ENCODE peak calls at places on chromosome 20, in five cellular contexts. L is right atrium auricular region, X is B cell, P is progenitor cell of endocrine pancreas, M is GM06990. F is an unnamed sample.

GRCh38 chr20:14817121-14817520 is 479.7 kb upstream of the FLRT3 start:
- DNase-seq in L (no peak), X (no peak), P (no peak), M (no peak), F (no peak)

GRCh38 chr20:32877507-32877906 is 18.8 kb downstream of the EFCAB8 start:
- DNase-seq in L (no peak), X (no peak), P (no peak), M (no peak), F (no peak)

GRCh38 chr20:47973519-47974233 is 188.4 kb upstream of the SULF2 start:
- DNase-seq in L (no peak), X (no peak), P (peak; percentile 61), M (peak; percentile 44), F (no peak)

GRCh38 chr20:46342451-46343357 is 34.4 kb upstream of the CDH22 start:
- DNase-seq in L (no peak), X (no peak), P (no peak), M (no peak), F (no peak)

GRCh38 chr20:2224246-2224645 is 71.6 kb upstream of the TGM3 start:
- DNase-seq in L (no peak), X (no peak), P (no peak), M (no peak), F (no peak)

GRCh38 chr20:38674178-38675133 is 49.8 kb upstream of the SLC32A1 start:
- DNase-seq in L (no peak), X (peak; percentile 62), P (peak; percentile 81), M (peak; percentile 85), F (no peak)

GRCh38 chr20:49656304-49656703 is 57.4 kb downstream of the B4GALT5 start:
- DNase-seq in L (no peak), X (no peak), P (no peak), M (no peak), F (no peak)

GRCh38 chr20:2751868-2752630 is 48.4 kb downstream of the CPXM1 start:
- DNase-seq in L (no peak), X (no peak), P (no peak), M (no peak), F (no peak)

GRCh38 chr20:57659131-57659788 is 39.0 kb upstream of the ZBP1 start:
- DNase-seq in L (peak; percentile 50), X (peak; percentile 25), P (no peak), M (no peak), F (no peak)

GRCh38 chr20:1392443-1392692 is 486 bp downstream of the FKBP1A start:
- DNase-seq in L (no peak), X (no peak), P (no peak), M (no peak), F (no peak)

GRCh38 chr20:438581-439469 is 23.5 kb downstream of the TBC1D20 start:
- DNase-seq in L (no peak), X (peak; percentile 50), P (no peak), M (no peak), F (no peak)

GRCh38 chr20:5080384-5080877 is 39.3 kb downstream of the PCNA start:
- DNase-seq in L (peak; percentile 83), X (peak; percentile 51), P (no peak), M (peak; percentile 67), F (no peak)

GRCh38 chr20:33568378-33569289 is 78.7 kb downstream of the CBFA2T2 start:
- DNase-seq in L (no peak), X (no peak), P (peak; percentile 19), M (peak; percentile 77), F (no peak)

GRCh38 chr20:59939879-59940128 is 301 bp downstream of the PPP1R3D start:
- DNase-seq in L (no peak), X (no peak), P (peak; percentile 23), M (no peak), F (no peak)

GRCh38 chr20:37202267-37202943 is 23.1 kb upstream of the MROH8 start:
- DNase-seq in L (no peak), X (no peak), P (no peak), M (no peak), F (no peak)

GRCh38 chr20:4069741-4070140 is 54.4 kb upstream of the RNF24 start:
- DNase-seq in L (no peak), X (no peak), P (no peak), M (no peak), F (no peak)

GRCh38 chr20:56911946-56912345 is 282.8 kb downstream of the TFAP2C start:
- DNase-seq in L (no peak), X (no peak), P (no peak), M (no peak), F (no peak)

GRCh38 chr20:64258071-64258823 is 2.7 kb downstream of the PCMTD2 start:
- DNase-seq in L (no peak), X (no peak), P (no peak), M (no peak), F (no peak)

GRCh38 chr20:56731041-56731440 is 101.9 kb downstream of the TFAP2C start:
- DNase-seq in L (no peak), X (no peak), P (no peak), M (no peak), F (no peak)

GRCh38 chr20:64045346-64046011 is 4.0 kb downstream of the SOX18 start:
- DNase-seq in L (no peak), X (no peak), P (no peak), M (no peak), F (no peak)

GRCh38 chr20:504632-505075 is 38.9 kb downstream of the CSNK2A1 start:
- DNase-seq in L (no peak), X (no peak), P (no peak), M (no peak), F (no peak)

GRCh38 chr20:64065973-64066341 is 3.0 kb downstream of the TCEA2 start:
- DNase-seq in L (no peak), X (peak; percentile 79), P (no peak), M (peak; percentile 83), F (no peak)

GRCh38 chr20:37386505-37387201 is 40.7 kb downstream of the SRC start:
- DNase-seq in L (no peak), X (peak; percentile 34), P (no peak), M (no peak), F (no peak)

GRCh38 chr20:59611286-59611685 is 6.9 kb downstream of the PHACTR3 start:
- DNase-seq in L (no peak), X (no peak), P (no peak), M (no peak), F (no peak)

GRCh38 chr20:9939231-9939630 is 95.6 kb upstream of the ANKEF1 start:
- DNase-seq in L (no peak), X (no peak), P (no peak), M (no peak), F (no peak)

GRCh38 chr20:57420571-57421257 is 29.5 kb downstream of the RBM38 start:
- DNase-seq in L (no peak), X (no peak), P (no peak), M (no peak), F (no peak)

GRCh38 chr20:1911536-1911935 is 16.3 kb downstream of the SIRPA start:
- DNase-seq in L (no peak), X (no peak), P (no peak), M (no peak), F (no peak)

GRCh38 chr20:50597406-50597969 is 87.3 kb downstream of the PTPN1 start:
- DNase-seq in L (no peak), X (no peak), P (no peak), M (no peak), F (no peak)

GRCh38 chr20:32510601-32511357 is 74.4 kb downstream of the NOL4L start:
- DNase-seq in L (no peak), X (no peak), P (peak; percentile 38), M (no peak), F (no peak)

GRCh38 chr20:19890358-19891117 is 126.6 kb upstream of the NAA20 start:
- DNase-seq in L (no peak), X (no peak), P (no peak), M (no peak), F (no peak)

GRCh38 chr20:58909585-58909984 is 57.1 kb downstream of the GNAS start:
- DNase-seq in L (no peak), X (no peak), P (no peak), M (no peak), F (no peak)

GRCh38 chr20:8932192-8933150 is 136.4 kb upstream of the PLCB4 start:
- DNase-seq in L (no peak), X (no peak), P (no peak), M (no peak), F (no peak)

GRCh38 chr20:62782149-62782892 is 14.0 kb upstream of the MRGBP start:
- DNase-seq in L (no peak), X (no peak), P (no peak), M (no peak), F (no peak)
- TF ChIP-seq CTCF in L (no peak), X (no peak), P (no peak), M (no peak), F (no peak)

GRCh38 chr20:7094438-7094997 is 327.0 kb downstream of the BMP2 start:
- DNase-seq in L (no peak), X (no peak), P (no peak), M (no peak), F (no peak)
- TF ChIP-seq CTCF in L (peak; percentile 42), X (peak; percentile 17), P (peak; percentile 79), M (peak; percentile 72), F (no peak)

GRCh38 chr20:18190466-18191233 is 53.0 kb downstream of the KAT14 start:
- DNase-seq in L (no peak), X (no peak), P (no peak), M (no peak), F (peak; percentile 29)
- TF ChIP-seq CTCF in L (no peak), X (no peak), P (no peak), M (peak; percentile 14), F (no peak)

GRCh38 chr20:13784893-13785715 is at the start of the genes ESF1 and NDUFAF5:
- DNase-seq in L (peak; percentile 97), X (peak; percentile 96), P (peak; percentile 90), M (peak; percentile 93), F (peak; percentile 97)

GRCh38 chr20:13791562-13792459 is 7.0 kb downstream of the NDUFAF5 start:
- DNase-seq in L (no peak), X (no peak), P (no peak), M (no peak), F (no peak)

GRCh38 chr20:13790708-13791107 is 5.9 kb downstream of the NDUFAF5 start:
- DNase-seq in L (no peak), X (no peak), P (no peak), M (no peak), F (no peak)

GRCh38 chr20:13786143-13786828 is 1.5 kb downstream of the NDUFAF5 start:
- DNase-seq in L (no peak), X (no peak), P (no peak), M (no peak), F (no peak)

DNA sequence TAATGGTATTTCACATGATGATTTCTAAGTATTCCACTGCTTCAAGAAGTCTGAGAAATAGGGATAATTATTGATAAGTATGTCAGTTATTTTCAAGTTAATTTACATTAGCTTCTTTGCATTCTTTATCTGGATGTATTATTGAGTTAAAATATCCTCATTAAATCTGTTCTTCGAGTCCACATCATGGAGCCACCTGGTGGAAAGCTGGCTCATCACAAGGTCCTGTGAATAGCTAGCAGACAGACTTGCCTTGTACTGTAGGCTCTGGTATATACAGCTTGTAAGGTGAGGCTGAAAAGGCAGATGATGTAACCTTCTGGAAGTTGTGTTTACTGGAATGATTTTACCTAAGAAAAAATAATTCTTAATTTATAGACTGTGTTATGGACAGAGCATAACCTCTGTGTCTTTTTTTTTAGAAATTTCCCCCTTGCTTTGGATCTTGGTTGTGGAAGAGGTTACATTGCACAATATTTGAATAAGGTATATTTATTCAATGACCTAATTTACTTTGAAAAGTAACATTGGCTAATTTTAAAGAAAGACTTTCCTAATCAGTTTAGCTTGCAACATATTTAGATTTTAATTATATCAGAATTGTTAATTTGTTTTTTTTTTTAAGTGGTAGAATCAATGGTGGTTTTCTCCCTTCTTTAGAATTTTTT is 3.5 kb downstream of the NDUFAF5 start:
- DNase-seq in L (no peak), X (no peak), P (no peak), M (no peak), F (no peak)
- TF ChIP-seq CTCF in L (peak; percentile 50), X (peak; percentile 55), P (peak; percentile 73), M (peak; percentile 55), F (no peak)

GRCh38 chr20:11338506-11339306 is 579.0 kb upstream of the BTBD3 start:
- DNase-seq in L (no peak), X (no peak), P (no peak), M (no peak), F (no peak)
- TF ChIP-seq CTCF in L (no peak), X (no peak), P (no peak), M (no peak), F (no peak)

F was measured in vagina.